ENCODE peak calls at places on chromosomes 3 and 15, in four cellular contexts. X is RWPE1, O is AG09309, R is mammary epithelial cell. Y is an unnamed sample.

GRCh38 chr3:25069970-25070369 is 358.1 kb upstream of the RARB start:
- DNase-seq in X (no peak), O (no peak), R (no peak), Y (no peak)

GRCh38 chr3:165196577-165197561 is 685 bp upstream of the SLITRK3 start:
- DNase-seq in X (no peak), O (no peak), R (no peak), Y (no peak)

GRCh38 chr3:124557433-124558232 is 172.6 kb upstream of the UMPS start:
- DNase-seq in X (peak), O (no peak), R (peak), Y (peak)

GRCh38 chr3:3053974-3054373 is 56.2 kb downstream of the IL5RA start:
- DNase-seq in X (no peak), O (no peak), R (no peak), Y (no peak)

GRCh38 chr3:122931636-122932035 is 95.9 kb downstream of the SEMA5B start:
- DNase-seq in X (peak), O (no peak), R (peak), Y (peak)

GRCh38 chr3:26308454-26308853 is 314.1 kb upstream of the LRRC3B start:
- DNase-seq in X (no peak), O (no peak), R (no peak), Y (no peak)

GRCh38 chr15:51253385-51253784 is 85.0 kb downstream of the CYP19A1 start:
- DNase-seq in X (no peak), O (no peak), R (no peak), Y (peak)

GRCh38 chr15:22845289-22845900 is 6.9 kb downstream of the NIPA2 start:
- DNase-seq in X (no peak), O (no peak), R (no peak), Y (no peak)

GRCh38 chr3:197349368-197349767 is 51.0 kb upstream of the DLG1 start:
- DNase-seq in X (no peak), O (no peak), R (no peak), Y (no peak)

GRCh38 chr3:72625616-72626337 is 222.5 kb downstream of the SHQ1 start:
- DNase-seq in X (peak), O (peak), R (peak), Y (peak)

GRCh38 chr3:15647629-15648167 is 46.2 kb downstream of the BTD start:
- DNase-seq in X (no peak), O (peak), R (peak), Y (peak)

GRCh38 chr3:12471228-12471627 is 13.1 kb upstream of the TSEN2 start:
- DNase-seq in X (peak), O (no peak), R (peak), Y (peak)

GRCh38 chr15:80951941-80952340 is 37.7 kb downstream of the MESD start:
- DNase-seq in X (no peak), O (no peak), R (no peak), Y (no peak)

GRCh38 chr3:37144806-37145205 is 29.6 kb downstream of the LRRFIP2 start:
- DNase-seq in X (no peak), O (no peak), R (no peak), Y (no peak)

GRCh38 chr15:82132116-82132515 is 86.3 kb upstream of the MEX3B start:
- DNase-seq in X (no peak), O (no peak), R (no peak), Y (no peak)

GRCh38 chr3:135513106-135514063 is 452.1 kb upstream of the PPP2R3A start:
- DNase-seq in X (peak), O (no peak), R (peak), Y (peak)

GRCh38 chr3:107985496-107985895 is 105.3 kb downstream of the CD47 start:
- DNase-seq in X (no peak), O (no peak), R (no peak), Y (no peak)

GRCh38 chr15:40766194-40766830 is 2.4 kb downstream of the GCHFR start:
- DNase-seq in X (no peak), O (no peak), R (no peak), Y (peak)